ENCODE peak calls at places on chromosomes 16 and 17, in seven cellular contexts. One of them, this sample, is unnamed.

GRCh38 chr17:79658811-79659207 is 48.0 kb upstream of the RBFOX3 start:
- DNase-seq in PC-3: peak
- DNase-seq in mammary epithelial cell: no peak
- DNase-seq in cardiac fibroblast: peak
- DNase-seq in GM23338: peak
- DNase-seq in dorsolateral prefrontal cortex: peak
- DNase-seq in lung: no peak
- DNase-seq in this sample: no peak

GRCh38 chr17:82129095-82129494 is 31.1 kb upstream of the FASN start:
- DNase-seq in PC-3: no peak
- DNase-seq in mammary epithelial cell: no peak
- DNase-seq in cardiac fibroblast: peak
- DNase-seq in GM23338: peak
- DNase-seq in dorsolateral prefrontal cortex: no peak
- DNase-seq in lung: no peak
- DNase-seq in this sample: no peak

GRCh38 chr16:18804540-18804939 is 3.2 kb upstream of the ARL6IP1 start:
- DNase-seq in PC-3: no peak
- DNase-seq in mammary epithelial cell: no peak
- DNase-seq in cardiac fibroblast: no peak
- DNase-seq in GM23338: peak
- DNase-seq in dorsolateral prefrontal cortex: no peak
- DNase-seq in lung: no peak
- DNase-seq in this sample: no peak

GRCh38 chr16:87926246-87927194 is 9.8 kb downstream of the CA5A start:
- DNase-seq in PC-3: no peak
- DNase-seq in mammary epithelial cell: no peak
- DNase-seq in cardiac fibroblast: no peak
- DNase-seq in GM23338: no peak
- DNase-seq in dorsolateral prefrontal cortex: no peak
- DNase-seq in lung: no peak
- DNase-seq in this sample: no peak

GRCh38 chr16:27969574-27969973 is 93.9 kb downstream of the GSG1L start:
- DNase-seq in PC-3: peak
- DNase-seq in mammary epithelial cell: peak
- DNase-seq in cardiac fibroblast: peak
- DNase-seq in GM23338: no peak
- DNase-seq in dorsolateral prefrontal cortex: no peak
- DNase-seq in lung: no peak
- DNase-seq in this sample: no peak

GRCh38 chr17:50348522-50349240 is 2.8 kb downstream of the XYLT2 start:
- DNase-seq in PC-3: peak
- DNase-seq in mammary epithelial cell: peak
- DNase-seq in cardiac fibroblast: peak
- DNase-seq in GM23338: no peak
- DNase-seq in dorsolateral prefrontal cortex: no peak
- DNase-seq in lung: no peak
- DNase-seq in this sample: no peak

GRCh38 chr16:70648606-70649005 is 2.2 kb downstream of the IL34 start:
- DNase-seq in PC-3: no peak
- DNase-seq in mammary epithelial cell: no peak
- DNase-seq in cardiac fibroblast: no peak
- DNase-seq in GM23338: no peak
- DNase-seq in dorsolateral prefrontal cortex: no peak
- DNase-seq in lung: no peak
- DNase-seq in this sample: no peak

GRCh38 chr16:28537964-28538732 is 626 bp downstream of the NUPR1 start:
- DNase-seq in PC-3: no peak
- DNase-seq in mammary epithelial cell: no peak
- DNase-seq in cardiac fibroblast: no peak
- DNase-seq in GM23338: no peak
- DNase-seq in dorsolateral prefrontal cortex: no peak
- DNase-seq in lung: no peak
- DNase-seq in this sample: no peak

GRCh38 chr17:7340179-7340578 is 3.9 kb downstream of the ACAP1 start:
- DNase-seq in PC-3: peak
- DNase-seq in mammary epithelial cell: no peak
- DNase-seq in cardiac fibroblast: peak
- DNase-seq in GM23338: no peak
- DNase-seq in dorsolateral prefrontal cortex: no peak
- DNase-seq in lung: no peak
- DNase-seq in this sample: no peak

GRCh38 chr17:51251010-51251409 is 8.8 kb downstream of the MBTD1 start:
- DNase-seq in PC-3: peak
- DNase-seq in mammary epithelial cell: no peak
- DNase-seq in cardiac fibroblast: peak
- DNase-seq in GM23338: no peak
- DNase-seq in dorsolateral prefrontal cortex: no peak
- DNase-seq in lung: no peak
- DNase-seq in this sample: no peak

GRCh38 chr17:61405686-61406542 is 6.3 kb downstream of the TBX2 start:
- DNase-seq in PC-3: no peak
- DNase-seq in mammary epithelial cell: no peak
- DNase-seq in cardiac fibroblast: peak
- DNase-seq in GM23338: peak
- DNase-seq in dorsolateral prefrontal cortex: no peak
- DNase-seq in lung: no peak
- DNase-seq in this sample: no peak

GRCh38 chr17:76446449-76447231 is 6.3 kb downstream of the UBE2O start:
- DNase-seq in PC-3: peak
- DNase-seq in mammary epithelial cell: peak
- DNase-seq in cardiac fibroblast: peak
- DNase-seq in GM23338: peak
- DNase-seq in dorsolateral prefrontal cortex: no peak
- DNase-seq in lung: peak
- DNase-seq in this sample: no peak

GRCh38 chr16:20747030-20747816 is 5.6 kb upstream of the THUMPD1 start:
- DNase-seq in PC-3: no peak
- DNase-seq in mammary epithelial cell: no peak
- DNase-seq in cardiac fibroblast: no peak
- DNase-seq in GM23338: peak
- DNase-seq in dorsolateral prefrontal cortex: no peak
- DNase-seq in lung: no peak
- DNase-seq in this sample: no peak

GRCh38 chr16:15672514-15673167 is 22.6 kb downstream of the NDE1 start:
- DNase-seq in PC-3: peak
- DNase-seq in mammary epithelial cell: peak
- DNase-seq in cardiac fibroblast: peak
- DNase-seq in GM23338: peak
- DNase-seq in dorsolateral prefrontal cortex: peak
- DNase-seq in lung: peak
- DNase-seq in this sample: peak

GRCh38 chr17:41483991-41484826 is 3.3 kb upstream of the KRT35 start:
- DNase-seq in PC-3: peak
- DNase-seq in mammary epithelial cell: no peak
- DNase-seq in cardiac fibroblast: no peak
- DNase-seq in GM23338: no peak
- DNase-seq in dorsolateral prefrontal cortex: no peak
- DNase-seq in lung: no peak
- DNase-seq in this sample: peak

GRCh38 chr17:57987582-57988300 is at the start of gene VEZF1:
- DNase-seq in PC-3: peak
- DNase-seq in mammary epithelial cell: peak
- DNase-seq in cardiac fibroblast: peak
- DNase-seq in GM23338: peak
- DNase-seq in dorsolateral prefrontal cortex: peak
- DNase-seq in lung: peak
- DNase-seq in this sample: no peak

GRCh38 chr16:89174055-89174827 is 2.7 kb downstream of the CDH15 start:
- DNase-seq in PC-3: no peak
- DNase-seq in mammary epithelial cell: no peak
- DNase-seq in cardiac fibroblast: no peak
- DNase-seq in GM23338: peak
- DNase-seq in dorsolateral prefrontal cortex: no peak
- DNase-seq in lung: no peak
- DNase-seq in this sample: no peak

GRCh38 chr17:69188064-69188463 is 40.6 kb downstream of the ABCA10 start:
- DNase-seq in PC-3: no peak
- DNase-seq in mammary epithelial cell: no peak
- DNase-seq in cardiac fibroblast: no peak
- DNase-seq in GM23338: no peak
- DNase-seq in dorsolateral prefrontal cortex: no peak
- DNase-seq in lung: no peak
- DNase-seq in this sample: no peak

GRCh38 chr17:60601443-60602384 is 1.7 kb downstream of the PPM1D start:
- DNase-seq in PC-3: peak
- DNase-seq in mammary epithelial cell: peak
- DNase-seq in cardiac fibroblast: peak
- DNase-seq in GM23338: peak
- DNase-seq in dorsolateral prefrontal cortex: peak
- DNase-seq in lung: peak
- DNase-seq in this sample: peak

GRCh38 chr16:83098536-83098935 is 471.8 kb downstream of the CDH13 start:
- DNase-seq in PC-3: no peak
- DNase-seq in mammary epithelial cell: no peak
- DNase-seq in cardiac fibroblast: no peak
- DNase-seq in GM23338: no peak
- DNase-seq in dorsolateral prefrontal cortex: no peak
- DNase-seq in lung: no peak
- DNase-seq in this sample: no peak

GRCh38 chr17:32998111-32998892 is 6.7 kb downstream of the SPACA3 start:
- DNase-seq in PC-3: peak
- DNase-seq in mammary epithelial cell: peak
- DNase-seq in cardiac fibroblast: peak
- DNase-seq in GM23338: peak
- DNase-seq in dorsolateral prefrontal cortex: peak
- DNase-seq in lung: peak
- DNase-seq in this sample: peak
- H3K4me3 ChIP-seq in PC-3: peak
- H3K4me3 ChIP-seq in mammary epithelial cell: peak
- H3K4me3 ChIP-seq in cardiac fibroblast: no peak
- H3K4me3 ChIP-seq in GM23338: peak
- H3K4me3 ChIP-seq in dorsolateral prefrontal cortex: no peak
- H3K4me3 ChIP-seq in lung: no peak
- H3K4me3 ChIP-seq in this sample: no peak

DNA sequence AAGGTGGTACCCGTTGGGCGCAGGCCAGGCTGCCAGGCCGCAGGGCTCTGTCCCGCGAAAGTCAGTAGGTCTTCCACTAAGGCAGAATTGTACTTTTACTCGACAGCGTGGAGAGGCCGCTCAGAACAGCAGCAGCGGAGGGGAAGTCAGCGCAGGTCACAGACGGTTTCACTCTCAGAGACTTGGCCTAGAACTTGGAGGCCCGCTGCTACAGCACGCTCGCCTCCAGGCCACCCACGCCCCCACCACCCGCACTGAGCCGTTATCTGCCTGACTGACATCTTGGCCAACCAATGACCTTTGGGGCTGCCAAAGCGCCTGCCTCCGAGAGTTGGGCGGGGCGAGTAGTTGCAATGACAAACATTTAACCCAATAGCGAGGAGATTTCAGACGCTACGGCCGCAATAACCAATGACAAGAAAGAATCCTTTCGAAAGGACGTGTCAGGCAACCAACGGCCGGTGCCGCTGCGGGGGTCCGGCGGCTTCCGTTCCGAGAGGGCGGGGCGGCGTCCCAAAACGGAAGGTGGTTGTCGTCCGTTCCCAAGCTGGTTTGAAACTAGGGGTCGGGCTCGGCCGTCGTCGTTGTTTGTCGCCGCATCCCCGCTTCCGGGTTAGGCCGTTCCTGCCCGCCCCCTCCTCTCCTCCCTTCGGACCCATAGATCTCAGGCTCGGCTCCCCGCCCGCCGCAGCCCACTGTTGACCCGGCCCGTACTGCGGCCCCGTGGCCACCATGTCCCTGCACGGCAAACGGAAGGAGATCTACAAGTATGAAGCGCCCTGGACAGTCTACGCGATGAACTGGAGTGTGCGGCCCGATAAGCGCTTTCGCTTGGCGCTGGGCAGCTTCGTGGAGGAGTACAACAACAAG is at the start of gene DCAF7:
- DNase-seq in PC-3: peak
- DNase-seq in mammary epithelial cell: peak
- DNase-seq in cardiac fibroblast: peak
- DNase-seq in GM23338: peak
- DNase-seq in dorsolateral prefrontal cortex: peak
- DNase-seq in lung: peak
- DNase-seq in this sample: peak
- TF ChIP-seq CTCF in PC-3: no peak
- TF ChIP-seq CTCF in mammary epithelial cell: no peak
- TF ChIP-seq CTCF in cardiac fibroblast: no peak
- TF ChIP-seq CTCF in GM23338: no peak
- TF ChIP-seq CTCF in dorsolateral prefrontal cortex: no peak
- TF ChIP-seq CTCF in lung: no peak
- TF ChIP-seq CTCF in this sample: no peak

DNA sequence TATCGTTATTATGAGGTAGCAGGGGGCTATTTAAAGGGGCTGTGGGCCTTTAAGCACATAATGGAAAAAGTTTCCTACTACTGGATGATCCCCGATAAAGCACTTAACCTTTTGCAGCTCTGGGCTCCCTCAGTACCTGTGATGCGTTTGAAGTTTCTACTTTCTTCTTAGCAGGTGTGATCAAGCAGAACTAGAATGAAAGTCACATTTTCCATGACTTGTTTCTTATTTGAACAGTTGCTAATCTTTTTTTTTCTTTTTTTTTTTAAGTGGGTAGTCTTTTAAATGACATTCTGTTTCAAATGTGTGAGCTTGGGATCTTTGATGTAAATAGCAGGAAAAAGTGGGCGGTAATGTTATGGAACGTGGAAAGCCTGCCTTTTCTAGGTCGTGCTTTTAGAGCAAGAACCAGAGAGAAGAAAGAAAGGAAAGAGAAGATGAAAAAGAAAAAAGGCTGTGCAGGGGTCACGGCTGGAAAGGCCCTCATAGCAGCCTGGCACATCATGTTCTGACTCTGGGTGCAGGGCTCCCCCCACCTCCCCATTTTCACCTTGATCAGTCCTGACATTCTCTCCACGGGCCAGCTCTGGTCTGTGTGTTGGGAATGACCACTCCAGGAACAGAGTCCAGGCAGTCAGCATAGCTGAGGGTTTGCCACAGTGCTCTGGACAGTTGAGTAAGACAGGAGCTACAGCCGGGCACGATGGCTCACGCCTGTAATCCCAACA is 150.6 kb downstream of the CLEC16A start:
- DNase-seq in PC-3: no peak
- DNase-seq in mammary epithelial cell: no peak
- DNase-seq in cardiac fibroblast: no peak
- DNase-seq in GM23338: no peak
- DNase-seq in dorsolateral prefrontal cortex: no peak
- DNase-seq in lung: no peak
- DNase-seq in this sample: no peak
- H3K4me3 ChIP-seq in PC-3: no peak
- H3K4me3 ChIP-seq in mammary epithelial cell: no peak
- H3K4me3 ChIP-seq in cardiac fibroblast: no peak
- H3K4me3 ChIP-seq in GM23338: no peak
- H3K4me3 ChIP-seq in dorsolateral prefrontal cortex: no peak
- H3K4me3 ChIP-seq in lung: no peak
- H3K4me3 ChIP-seq in this sample: no peak

DNA sequence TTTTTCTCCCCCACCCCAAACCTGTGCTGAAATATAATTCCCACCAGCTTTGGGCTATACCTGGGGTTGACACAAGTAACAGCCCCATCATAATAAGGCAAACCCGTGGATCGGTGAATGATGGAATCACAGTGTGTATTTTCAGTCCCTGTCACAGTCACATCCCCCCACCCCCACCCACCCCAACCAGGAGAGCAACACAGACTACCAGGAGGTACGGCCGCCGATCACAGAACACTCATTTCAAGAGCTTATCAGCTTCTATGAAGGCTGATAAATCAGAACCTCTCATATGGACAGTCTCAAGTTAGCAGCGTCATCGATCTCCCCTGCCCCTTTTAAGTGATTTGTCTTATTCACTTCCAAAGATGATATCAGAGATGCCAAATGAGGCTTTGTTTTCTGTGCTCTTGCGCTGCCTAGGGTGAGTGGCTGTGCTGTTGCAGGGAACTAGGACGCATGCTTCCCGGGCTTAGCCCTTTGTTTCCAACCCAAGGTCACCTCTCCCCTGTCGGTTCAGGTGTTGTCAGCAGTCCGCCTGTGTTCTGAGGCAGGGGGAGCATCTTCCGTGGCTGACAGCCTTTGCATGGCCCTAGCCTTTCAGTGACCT is 26.8 kb upstream of the PMFBP1 start:
- DNase-seq in PC-3: no peak
- DNase-seq in mammary epithelial cell: no peak
- DNase-seq in cardiac fibroblast: no peak
- DNase-seq in GM23338: peak
- DNase-seq in dorsolateral prefrontal cortex: no peak
- DNase-seq in lung: no peak
- DNase-seq in this sample: no peak
- TF ChIP-seq CTCF in PC-3: no peak
- TF ChIP-seq CTCF in mammary epithelial cell: no peak
- TF ChIP-seq CTCF in cardiac fibroblast: no peak
- TF ChIP-seq CTCF in GM23338: no peak
- TF ChIP-seq CTCF in dorsolateral prefrontal cortex: no peak
- TF ChIP-seq CTCF in lung: no peak
- TF ChIP-seq CTCF in this sample: no peak

This sample was measured in LNCaP clone FGC.